ENCODE peak calls at places on chromosomes 11 and 22, in eight cellular contexts. X, K, Z, E, O, M, A and D are unnamed samples.

GRCh38 chr22:38112361-38112760 is 1.9 kb upstream of the BAIAP2L2 start:
- DNase-seq in X (no peak), E (no peak), M (no peak), A (no peak), O (no peak), K (no peak), Z (no peak), D (no peak)

GRCh38 chr11:101428918-101429317 is 154.9 kb downstream of the TRPC6 start:
- DNase-seq in O (no peak), Z (peak; percentile 57), X (peak; percentile 38), K (no peak), A (peak; percentile 34), E (no peak), M (peak; percentile 8), D (no peak)

GRCh38 chr22:32542332-32543019 is 67.9 kb downstream of the FBXO7 start:
- DNase-seq in Z (no peak), A (no peak), X (no peak), K (no peak), E (no peak), O (no peak), M (no peak), D (no peak)

GRCh38 chr11:14500181-14500651 is 605 bp upstream of the COPB1 start:
- DNase-seq in K (no peak), M (no peak), Z (peak; percentile 61), E (peak; percentile 24), X (peak; percentile 63), A (peak; percentile 59), O (peak; percentile 61), D (no peak)

GRCh38 chr11:45154276-45154675 is 7.8 kb downstream of the PRDM11 start:
- DNase-seq in K (no peak), X (no peak), A (no peak), M (no peak), E (no peak), Z (no peak), O (no peak), D (no peak)

GRCh38 chr11:17504330-17505107 is 27.9 kb upstream of the ABCC8 start:
- DNase-seq in M (peak; percentile 23), O (peak; percentile 67), K (peak; percentile 86), E (peak; percentile 86), Z (peak; percentile 74), X (peak; percentile 56), A (peak; percentile 77), D (peak; percentile 15)

GRCh38 chr11:95556342-95557151 is 233.0 kb downstream of the FAM76B start:
- DNase-seq in K (no peak), E (no peak), A (peak; percentile 76), M (peak; percentile 51), O (no peak), X (peak; percentile 88), Z (no peak), D (no peak)

GRCh38 chr22:32764330-32765116 is 37.0 kb upstream of the TIMP3 start:
- DNase-seq in E (no peak), K (peak; percentile 85), X (peak; percentile 96), O (peak; percentile 63), M (no peak), A (peak; percentile 86), Z (peak; percentile 19), D (no peak)

GRCh38 chr22:25478573-25478972 is 85.9 kb upstream of the GRK3 start:
- DNase-seq in M (no peak), X (no peak), A (no peak), K (no peak), O (no peak), E (peak; percentile 20), Z (no peak), D (no peak)

GRCh38 chr11:90895850-90896249 is 673.0 kb upstream of the CHORDC1 start:
- DNase-seq in O (no peak), A (no peak), M (no peak), K (no peak), X (no peak), E (no peak), Z (no peak), D (no peak)

GRCh38 chr11:107808526-107808925 is 50.1 kb downstream of the SLC35F2 start:
- DNase-seq in Z (no peak), K (no peak), O (no peak), E (no peak), A (no peak), M (no peak), X (peak; percentile 13), D (no peak)

GRCh38 chr11:12318791-12319733 is 58.3 kb upstream of the PARVA start:
- DNase-seq in A (peak; percentile 69), Z (peak; percentile 1), O (no peak), K (no peak), M (peak; percentile 12), X (peak; percentile 74), E (no peak), D (no peak)

GRCh38 chr11:95698939-95699562 is 90.5 kb downstream of the FAM76B start:
- DNase-seq in A (peak; percentile 68), E (peak; percentile 43), M (no peak), O (no peak), X (peak; percentile 60), K (no peak), Z (peak; percentile 9), D (no peak)

GRCh38 chr11:46694607-46695006 is 5.8 kb downstream of the ARHGAP1 start:
- DNase-seq in M (no peak), A (no peak), X (no peak), Z (no peak), K (no peak), E (no peak), O (no peak), D (no peak)

GRCh38 chr22:40499187-40499753 is 128.9 kb downstream of the SGSM3 start:
- DNase-seq in E (no peak), Z (peak; percentile 90), M (peak; percentile 95), X (peak; percentile 99), K (no peak), A (peak; percentile 96), O (peak; percentile 94), D (no peak)

GRCh38 chr11:84720706-84721402 is 906.3 kb downstream of the DLG2 start:
- DNase-seq in Z (no peak), E (peak; percentile 53), O (no peak), X (peak; percentile 1), A (peak; percentile 3), K (peak; percentile 62), M (no peak), D (peak; percentile 43)

GRCh38 chr11:2807276-2807681 is 78.3 kb downstream of the CDKN1C start:
- DNase-seq in O (peak; percentile 44), M (no peak), K (peak; percentile 87), X (no peak), E (peak; percentile 37), Z (no peak), A (peak; percentile 55), D (no peak)

GRCh38 chr11:118908931-118909618 is 16.7 kb downstream of the BCL9L start:
- DNase-seq in M (peak; percentile 70), O (peak; percentile 58), A (peak; percentile 95), X (peak; percentile 88), E (peak; percentile 77), Z (peak; percentile 48), K (peak; percentile 90), D (peak; percentile 28)

GRCh38 chr11:100793525-100793924 is 106.4 kb downstream of the ARHGAP42 start:
- DNase-seq in A (no peak), Z (peak; percentile 21), E (no peak), X (no peak), O (no peak), M (no peak), K (no peak), D (no peak)

GRCh38 chr11:46363031-46363407 is 15.8 kb downstream of the DGKZ start:
- DNase-seq in Z (no peak), M (no peak), O (peak; percentile 71), X (peak; percentile 36), A (peak; percentile 84), K (no peak), E (peak; percentile 57), D (no peak)

GRCh38 chr11:116172156-116172555 is 600.6 kb downstream of the BUD13 start:
- DNase-seq in Z (no peak), X (no peak), A (no peak), O (no peak), E (no peak), M (no peak), K (no peak), D (no peak)

GRCh38 chr11:133504906-133505305 is 27.4 kb downstream of the OPCML start:
- DNase-seq in E (no peak), M (no peak), O (no peak), Z (no peak), X (no peak), K (no peak), A (no peak), D (no peak)

GRCh38 chr11:26949846-26950245 is 44.1 kb upstream of the FIBIN start:
- DNase-seq in K (no peak), A (peak; percentile 31), X (peak; percentile 71), E (no peak), M (no peak), Z (no peak), O (no peak), D (no peak)

GRCh38 chr11:91984033-91984568 is 240.5 kb upstream of the FAT3 start:
- DNase-seq in O (no peak), A (no peak), E (no peak), Z (no peak), X (no peak), K (no peak), M (no peak), D (no peak)

GRCh38 chr11:17354070-17354924 is 2.7 kb downstream of the NCR3LG1 start:
- DNase-seq in E (peak; percentile 77), Z (peak; percentile 82), K (peak; percentile 65), O (peak; percentile 65), M (peak; percentile 33), A (peak; percentile 83), X (peak; percentile 84), D (peak; percentile 41)

GRCh38 chr11:58927393-58928081 is 11.8 kb upstream of the GLYATL1 start:
- DNase-seq in K (no peak), A (peak; percentile 26), O (peak; percentile 10), Z (no peak), M (no peak), X (no peak), E (peak; percentile 6), D (no peak)

GRCh38 chr11:126601550-126602215 is 246.2 kb downstream of the ST3GAL4 start:
- DNase-seq in K (no peak), M (no peak), A (no peak), E (no peak), Z (no peak), X (no peak), O (no peak), D (no peak)

GRCh38 chr11:11841121-11841604 is 609 bp upstream of the USP47 start:
- DNase-seq in Z (peak; percentile 41), A (peak; percentile 47), X (peak; percentile 45), K (peak; percentile 70), E (peak; percentile 67), M (no peak), O (peak; percentile 23), D (no peak)

GRCh38 chr11:28535677-28536076 is 427.5 kb downstream of the METTL15 start:
- DNase-seq in E (no peak), X (no peak), Z (peak; percentile 37), A (no peak), M (no peak), O (no peak), K (no peak), D (no peak)

GRCh38 chr22:50438305-50439275 is 36.2 kb downstream of the SBF1 start:
- DNase-seq in E (no peak), K (no peak), O (no peak), A (no peak), M (no peak), X (no peak), Z (no peak), D (no peak)

GRCh38 chr11:27228891-27229290 is 134.1 kb downstream of the CCDC34 start:
- DNase-seq in M (no peak), K (no peak), O (no peak), X (no peak), Z (peak; percentile 69), E (peak; percentile 18), A (no peak), D (no peak)

GRCh38 chr11:123822591-123822990 is 16.4 kb upstream of the OR6M1 start:
- DNase-seq in X (no peak), E (no peak), Z (peak; percentile 45), M (no peak), A (no peak), K (no peak), O (no peak), D (no peak)

GRCh38 chr11:117020287-117020686 is 77.9 kb downstream of the SIK3 start:
- DNase-seq in Z (no peak), K (no peak), M (no peak), X (no peak), E (no peak), O (no peak), A (no peak), D (no peak)

GRCh38 chr11:101987370-101987769 is 59.9 kb upstream of the CFAP300 start:
- DNase-seq in O (no peak), Z (no peak), A (no peak), K (no peak), X (no peak), M (no peak), E (no peak), D (no peak)